ENCODE peak calls at places on chromosome 2, in eight cellular contexts. One of them, this sample, is unnamed.

GRCh38 chr2:161077367-161078210 is 82.6 kb upstream of the TANK start:
- DNase-seq in pancreas: no peak
- DNase-seq in mesenchymal stem cell: peak; percentile 37
- DNase-seq in MM.1S: no peak
- DNase-seq in IMR-90: peak; percentile 52
- DNase-seq in suprapubic skin: no peak
- DNase-seq in cardiac muscle cell: no peak
- DNase-seq in tibial artery: no peak
- DNase-seq in this sample: peak; percentile 15

GRCh38 chr2:97742381-97742847 is 29.0 kb downstream of the ZAP70 start:
- DNase-seq in mesenchymal stem cell: no peak
- DNase-seq in cardiac muscle cell: no peak
- DNase-seq in MM.1S: no peak
- DNase-seq in IMR-90: no peak
- DNase-seq in pancreas: no peak
- DNase-seq in tibial artery: no peak
- DNase-seq in suprapubic skin: no peak
- DNase-seq in this sample: no peak

GRCh38 chr2:197954328-197954727 is 149.9 kb downstream of the PLCL1 start:
- DNase-seq in cardiac muscle cell: no peak
- DNase-seq in pancreas: no peak
- DNase-seq in suprapubic skin: no peak
- DNase-seq in IMR-90: no peak
- DNase-seq in MM.1S: no peak
- DNase-seq in mesenchymal stem cell: no peak
- DNase-seq in tibial artery: no peak
- DNase-seq in this sample: no peak

GRCh38 chr2:153109793-153110192 is 368.8 kb downstream of the RPRM start:
- DNase-seq in pancreas: no peak
- DNase-seq in cardiac muscle cell: no peak
- DNase-seq in mesenchymal stem cell: no peak
- DNase-seq in tibial artery: no peak
- DNase-seq in IMR-90: no peak
- DNase-seq in suprapubic skin: no peak
- DNase-seq in MM.1S: no peak
- DNase-seq in this sample: no peak

GRCh38 chr2:237556773-237557632 is 9.4 kb upstream of the PRLH start:
- DNase-seq in cardiac muscle cell: no peak
- DNase-seq in tibial artery: no peak
- DNase-seq in MM.1S: peak; percentile 82
- DNase-seq in suprapubic skin: no peak
- DNase-seq in IMR-90: peak; percentile 12
- DNase-seq in pancreas: no peak
- DNase-seq in mesenchymal stem cell: no peak
- DNase-seq in this sample: no peak

GRCh38 chr2:46487667-46488333 is 8.4 kb downstream of the TMEM247 start:
- DNase-seq in tibial artery: peak; percentile 87
- DNase-seq in IMR-90: peak; percentile 80
- DNase-seq in cardiac muscle cell: no peak
- DNase-seq in pancreas: no peak
- DNase-seq in mesenchymal stem cell: peak; percentile 68
- DNase-seq in suprapubic skin: peak; percentile 82
- DNase-seq in MM.1S: no peak
- DNase-seq in this sample: peak; percentile 82

GRCh38 chr2:238320648-238321281 is 447 bp downstream of the TRAF3IP1 start:
- DNase-seq in cardiac muscle cell: peak; percentile 32
- DNase-seq in mesenchymal stem cell: peak; percentile 34
- DNase-seq in suprapubic skin: peak; percentile 70
- DNase-seq in MM.1S: no peak
- DNase-seq in pancreas: no peak
- DNase-seq in tibial artery: no peak
- DNase-seq in IMR-90: peak; percentile 8
- DNase-seq in this sample: no peak

GRCh38 chr2:190283783-190284182 is 35.8 kb downstream of the HIBCH start:
- DNase-seq in tibial artery: no peak
- DNase-seq in cardiac muscle cell: no peak
- DNase-seq in pancreas: no peak
- DNase-seq in mesenchymal stem cell: no peak
- DNase-seq in IMR-90: peak; percentile 69
- DNase-seq in MM.1S: no peak
- DNase-seq in suprapubic skin: no peak
- DNase-seq in this sample: no peak

GRCh38 chr2:46842876-46843275 is 72.7 kb downstream of the MCFD2 start:
- DNase-seq in pancreas: no peak
- DNase-seq in MM.1S: no peak
- DNase-seq in cardiac muscle cell: no peak
- DNase-seq in mesenchymal stem cell: no peak
- DNase-seq in tibial artery: peak; percentile 33
- DNase-seq in IMR-90: no peak
- DNase-seq in suprapubic skin: peak; percentile 28
- DNase-seq in this sample: no peak

GRCh38 chr2:152569186-152569585 is 148.1 kb downstream of the PRPF40A start:
- DNase-seq in cardiac muscle cell: no peak
- DNase-seq in MM.1S: no peak
- DNase-seq in suprapubic skin: no peak
- DNase-seq in mesenchymal stem cell: no peak
- DNase-seq in pancreas: no peak
- DNase-seq in IMR-90: no peak
- DNase-seq in tibial artery: no peak
- DNase-seq in this sample: no peak

GRCh38 chr2:63053889-63054725 is 3.5 kb downstream of the OTX1 start:
- DNase-seq in tibial artery: no peak
- DNase-seq in IMR-90: no peak
- DNase-seq in mesenchymal stem cell: peak; percentile 43
- DNase-seq in cardiac muscle cell: peak; percentile 2
- DNase-seq in suprapubic skin: no peak
- DNase-seq in MM.1S: no peak
- DNase-seq in pancreas: no peak
- DNase-seq in this sample: no peak

GRCh38 chr2:106075038-106075437 is 119.1 kb downstream of the UXS1 start:
- DNase-seq in tibial artery: no peak
- DNase-seq in suprapubic skin: no peak
- DNase-seq in pancreas: no peak
- DNase-seq in mesenchymal stem cell: no peak
- DNase-seq in IMR-90: peak; percentile 5
- DNase-seq in MM.1S: no peak
- DNase-seq in cardiac muscle cell: no peak
- DNase-seq in this sample: no peak

GRCh38 chr2:139790807-139791206 is 1010.6 kb upstream of the NXPH2 start:
- DNase-seq in tibial artery: no peak
- DNase-seq in mesenchymal stem cell: peak; percentile 66
- DNase-seq in MM.1S: peak; percentile 52
- DNase-seq in IMR-90: no peak
- DNase-seq in cardiac muscle cell: peak; percentile 21
- DNase-seq in pancreas: no peak
- DNase-seq in suprapubic skin: no peak
- DNase-seq in this sample: no peak

GRCh38 chr2:86563650-86564061 is 413 bp upstream of the CHMP3 start:
- DNase-seq in IMR-90: no peak
- DNase-seq in cardiac muscle cell: no peak
- DNase-seq in mesenchymal stem cell: no peak
- DNase-seq in suprapubic skin: no peak
- DNase-seq in tibial artery: no peak
- DNase-seq in MM.1S: no peak
- DNase-seq in pancreas: no peak
- DNase-seq in this sample: no peak

GRCh38 chr2:104866122-104866864 is 12.4 kb downstream of the POU3F3 start:
- DNase-seq in suprapubic skin: no peak
- DNase-seq in IMR-90: no peak
- DNase-seq in cardiac muscle cell: no peak
- DNase-seq in mesenchymal stem cell: no peak
- DNase-seq in pancreas: no peak
- DNase-seq in MM.1S: no peak
- DNase-seq in tibial artery: no peak
- DNase-seq in this sample: no peak

GRCh38 chr2:135960598-135961551 is 24.6 kb downstream of the DARS1 start:
- DNase-seq in tibial artery: no peak
- DNase-seq in pancreas: no peak
- DNase-seq in IMR-90: peak; percentile 80
- DNase-seq in cardiac muscle cell: no peak
- DNase-seq in mesenchymal stem cell: peak; percentile 66
- DNase-seq in suprapubic skin: no peak
- DNase-seq in MM.1S: peak; percentile 52
- DNase-seq in this sample: no peak

DNA sequence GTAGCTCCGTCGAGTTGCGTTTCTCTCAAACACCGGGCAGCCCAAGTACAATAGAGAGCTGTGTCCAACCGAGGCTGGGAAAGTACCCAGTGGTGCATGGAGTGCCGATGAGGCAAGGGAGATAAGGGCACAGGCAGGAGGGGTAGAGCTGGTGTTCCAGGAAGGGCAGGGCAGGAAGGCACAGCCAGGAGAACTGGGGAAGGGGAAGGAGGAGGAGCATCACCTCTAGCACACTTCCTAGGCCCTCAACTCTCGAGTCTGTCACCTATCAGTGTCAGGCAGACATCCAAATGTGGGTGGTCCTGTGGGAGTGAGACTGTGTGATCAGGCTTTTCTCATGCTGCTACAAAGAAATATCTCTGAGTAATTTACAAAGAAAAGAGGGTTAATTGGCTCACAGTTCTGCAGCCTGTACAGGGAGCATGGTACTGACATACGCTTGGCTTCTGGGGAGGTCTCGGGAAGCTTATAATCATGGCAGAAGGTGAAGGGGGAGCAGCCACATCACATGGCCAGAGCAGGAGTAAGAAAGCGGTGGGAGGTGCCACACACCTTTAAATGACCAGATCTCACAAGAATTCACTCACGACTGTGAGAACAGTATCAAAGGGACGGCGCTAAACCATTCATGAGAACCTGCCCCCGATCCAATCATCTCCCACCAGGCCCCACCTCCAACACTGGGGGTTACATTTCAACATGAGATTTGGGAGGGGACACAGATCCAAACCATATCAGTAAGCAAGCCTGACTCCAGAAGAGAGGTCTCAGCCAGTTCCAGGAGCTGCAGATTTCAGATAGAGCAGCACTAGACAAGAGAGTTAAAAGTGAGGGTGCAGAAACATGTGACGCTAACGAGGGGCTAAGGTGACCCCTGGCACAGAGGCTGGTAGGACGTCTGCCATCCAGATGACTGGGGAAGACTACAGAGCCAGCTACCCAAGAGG is 75.7 kb downstream of the MBOAT2 start:
- DNase-seq in IMR-90: no peak
- DNase-seq in cardiac muscle cell: no peak
- DNase-seq in MM.1S: no peak
- DNase-seq in tibial artery: no peak
- DNase-seq in suprapubic skin: no peak
- DNase-seq in pancreas: no peak
- DNase-seq in mesenchymal stem cell: no peak
- DNase-seq in this sample: no peak
- H3K27ac ChIP-seq in IMR-90: no peak overlapping the region
- H3K27ac ChIP-seq in cardiac muscle cell: no peak overlapping the region
- H3K27ac ChIP-seq in MM.1S: no peak overlapping the region
- H3K27ac ChIP-seq in tibial artery: no peak overlapping the region
- H3K27ac ChIP-seq in suprapubic skin: no peak overlapping the region
- H3K27ac ChIP-seq in pancreas: no peak overlapping the region
- H3K27ac ChIP-seq in mesenchymal stem cell: no peak overlapping the region
- H3K27ac ChIP-seq in this sample: no peak overlapping the region

GRCh38 chr2:38502107-38502506 is 100.6 kb downstream of the HNRNPLL start:
- DNase-seq in suprapubic skin: no peak
- DNase-seq in IMR-90: no peak
- DNase-seq in mesenchymal stem cell: no peak
- DNase-seq in pancreas: no peak
- DNase-seq in MM.1S: no peak
- DNase-seq in tibial artery: no peak
- DNase-seq in cardiac muscle cell: no peak
- DNase-seq in this sample: no peak
- H3K4me1 ChIP-seq in suprapubic skin: peaks cover 15% of the 10 kb centered on the region
- H3K4me1 ChIP-seq in IMR-90: peaks cover 1% of the 10 kb centered on the region
- H3K4me1 ChIP-seq in mesenchymal stem cell: peaks cover 2% of the 10 kb centered on the region
- H3K4me1 ChIP-seq in pancreas: no peaks in the 10 kb centered on the region
- H3K4me1 ChIP-seq in MM.1S: no peaks in the 10 kb centered on the region
- H3K4me1 ChIP-seq in tibial artery: peaks cover 10% of the 10 kb centered on the region
- H3K4me1 ChIP-seq in cardiac muscle cell: peaks cover 9% of the 10 kb centered on the region
- H3K4me1 ChIP-seq in this sample: peaks cover 18% of the 10 kb centered on the region

DNA sequence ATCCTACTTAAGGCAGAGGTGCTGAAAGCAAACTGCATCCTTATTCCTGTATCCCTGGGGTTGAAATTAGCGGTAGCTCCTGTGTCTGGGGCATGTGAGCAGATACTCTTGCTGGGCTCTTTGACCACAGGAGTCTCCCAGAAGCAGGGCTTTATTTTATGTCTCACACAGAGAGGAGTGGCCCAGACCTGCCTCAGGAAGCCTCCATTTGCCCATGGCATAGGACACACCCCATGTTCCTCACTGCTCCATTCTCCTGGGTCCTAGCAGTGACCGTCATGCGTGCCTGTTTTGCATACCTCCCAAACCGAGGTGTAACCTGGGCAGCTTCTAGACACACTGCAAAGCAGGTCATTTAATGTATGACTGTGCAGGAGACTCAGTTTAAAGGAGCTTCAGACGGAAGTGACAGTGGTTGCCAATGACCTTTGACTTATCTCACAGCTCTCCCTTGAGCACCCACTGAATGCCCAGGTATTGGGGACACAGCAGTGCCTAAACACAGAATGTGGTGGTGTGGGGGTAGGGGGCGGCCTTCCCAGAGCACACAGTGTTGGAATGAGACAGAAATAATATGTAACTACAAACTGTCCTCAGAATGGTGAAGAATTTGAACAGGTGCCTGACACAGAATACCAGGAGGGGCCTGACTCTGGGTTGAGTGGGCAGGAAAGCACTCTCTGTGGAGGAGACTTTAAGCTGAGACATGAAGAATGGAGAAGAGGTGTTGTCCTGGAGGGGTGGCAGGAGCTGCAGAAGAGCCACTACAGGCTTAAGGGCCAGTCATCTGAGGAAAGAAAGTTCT is 3.7 kb downstream of the TMEM37 start:
- DNase-seq in mesenchymal stem cell: no peak
- DNase-seq in tibial artery: peak; percentile 38
- DNase-seq in suprapubic skin: no peak
- DNase-seq in MM.1S: no peak
- DNase-seq in cardiac muscle cell: no peak
- DNase-seq in pancreas: no peak
- DNase-seq in IMR-90: no peak
- DNase-seq in this sample: no peak
- H3K27ac ChIP-seq in mesenchymal stem cell: no peak overlapping the region
- H3K27ac ChIP-seq in tibial artery: no peak overlapping the region
- H3K27ac ChIP-seq in suprapubic skin: no peak overlapping the region
- H3K27ac ChIP-seq in MM.1S: no peak overlapping the region
- H3K27ac ChIP-seq in cardiac muscle cell: no peak overlapping the region
- H3K27ac ChIP-seq in pancreas: peak overlapping the region; percentile 79
- H3K27ac ChIP-seq in IMR-90: no peak overlapping the region
- H3K27ac ChIP-seq in this sample: no peak overlapping the region

GRCh38 chr2:44912660-44913059 is 28.8 kb upstream of the SIX3 start:
- DNase-seq in pancreas: no peak
- DNase-seq in suprapubic skin: no peak
- DNase-seq in cardiac muscle cell: no peak
- DNase-seq in IMR-90: peak; percentile 3
- DNase-seq in mesenchymal stem cell: no peak
- DNase-seq in MM.1S: no peak
- DNase-seq in tibial artery: no peak
- DNase-seq in this sample: no peak
- H3K4me1 ChIP-seq in pancreas: no peaks in the 10 kb centered on the region
- H3K4me1 ChIP-seq in suprapubic skin: no peaks in the 10 kb centered on the region
- H3K4me1 ChIP-seq in cardiac muscle cell: no peaks in the 10 kb centered on the region
- H3K4me1 ChIP-seq in IMR-90: no peaks in the 10 kb centered on the region
- H3K4me1 ChIP-seq in mesenchymal stem cell: peaks cover 4% of the 10 kb centered on the region
- H3K4me1 ChIP-seq in MM.1S: no peaks in the 10 kb centered on the region
- H3K4me1 ChIP-seq in tibial artery: no peaks in the 10 kb centered on the region
- H3K4me1 ChIP-seq in this sample: no peaks in the 10 kb centered on the region